ENCODE peak calls at places on chromosomes 12 and 14, in seven cellular contexts. H is mucosa of descending colon; I is CD4-positive, alpha-beta memory T cell; D is heart right ventricle; F is pancreas; R is GM23248; E is small intestine. T is an unnamed sample. For H3K9me3, the result is how much of the 10 kb centered on the place peaks cover.

GRCh38 chr14:31678421-31679249 is 117.4 kb downstream of the NUBPL start:
- DNase-seq in I (no peak), F (no peak), R (no peak), E (no peak), D (no peak), H (no peak), T (no peak)

GRCh38 chr12:109163150-109163549 is 46.8 kb downstream of the ACACB start:
- DNase-seq in D (no peak), H (no peak), R (no peak), I (no peak), E (no peak), F (no peak), T (no peak)

GRCh38 chr12:106739815-106740552 is 34.5 kb upstream of the RIC8B start:
- DNase-seq in D (no peak), F (no peak), I (no peak), H (no peak), R (peak), E (no peak), T (no peak)

GRCh38 chr12:77786675-77787074 is 44.0 kb upstream of the NAV3 start:
- DNase-seq in E (no peak), R (no peak), I (no peak), F (no peak), H (no peak), D (no peak), T (no peak)

GRCh38 chr14:104284636-104285482 is 146.5 kb downstream of the KIF26A start:
- DNase-seq in E (no peak), H (peak), F (no peak), R (no peak), I (no peak), D (no peak), T (no peak)

GRCh38 chr14:61472025-61472672 is 150.8 kb downstream of the PRKCH start:
- DNase-seq in H (no peak), F (no peak), E (no peak), I (peak), R (peak), D (peak), T (no peak)

GRCh38 chr12:95733156-95733825 is 57.3 kb downstream of the NTN4 start:
- DNase-seq in E (no peak), H (no peak), F (no peak), I (no peak), R (peak), D (no peak), T (peak)

GRCh38 chr12:11576104-11576503 is 73.4 kb upstream of the ETV6 start:
- DNase-seq in D (no peak), I (no peak), H (no peak), F (no peak), R (peak), E (no peak), T (peak)

GRCh38 chr14:96653597-96653996 is 143.6 kb upstream of the VRK1 start:
- DNase-seq in R (no peak), I (no peak), F (no peak), H (no peak), D (no peak), E (no peak), T (no peak)

GRCh38 chr12:107134558-107134957 is 41.2 kb upstream of the CRY1 start:
- DNase-seq in I (peak), E (no peak), H (no peak), F (peak), R (peak), D (no peak), T (peak)

GRCh38 chr12:57160741-57161140 is 13.3 kb upstream of the LRP1-AS start:
- DNase-seq in H (no peak), E (no peak), F (no peak), R (no peak), I (no peak), D (no peak), T (no peak)

GRCh38 chr12:117023998-117024960 is 74.9 kb downstream of the TESC start:
- DNase-seq in E (no peak), D (no peak), R (no peak), H (no peak), I (no peak), F (no peak), T (no peak)

GRCh38 chr14:87615822-87616679 is 376.9 kb downstream of the GALC start:
- DNase-seq in R (peak), H (peak), D (peak), F (peak), E (peak), I (no peak), T (peak)

GRCh38 chr14:95759952-95760351 is 46.0 kb upstream of the TCL1A start:
- DNase-seq in D (no peak), F (no peak), H (no peak), E (no peak), R (peak), I (no peak), T (no peak)

GRCh38 chr12:57606821-57607220 is 2.2 kb downstream of the DTX3 start:
- DNase-seq in H (no peak), R (no peak), D (no peak), E (no peak), I (no peak), F (no peak), T (no peak)

GRCh38 chr14:77979666-77980351 is 179.9 kb downstream of the ADCK1 start:
- DNase-seq in E (no peak), R (no peak), H (no peak), D (no peak), I (no peak), F (no peak), T (peak)

GRCh38 chr12:51083140-51083833 is at the start of gene CSRNP2:
- DNase-seq in R (peak), I (peak), F (peak), E (peak), D (peak), H (peak), T (peak)

GRCh38 chr12:39375206-39375808 is 67.6 kb downstream of the KIF21A start:
- DNase-seq in E (no peak), F (no peak), H (no peak), D (no peak), I (no peak), R (no peak), T (peak)

GRCh38 chr12:109393437-109394345 is 46.0 kb downstream of the MYO1H start:
- DNase-seq in D (peak), H (no peak), E (peak), I (peak), R (peak), F (peak), T (peak)

GRCh38 chr12:5088586-5089264 is 45.0 kb downstream of the KCNA5 start:
- DNase-seq in I (no peak), H (no peak), E (no peak), R (peak), D (no peak), F (no peak), T (no peak)

GRCh38 chr12:91210577-91210976 is 28.0 kb upstream of the DCN start:
- DNase-seq in I (no peak), H (no peak), E (no peak), R (no peak), D (peak), F (no peak), T (no peak)

GRCh38 chr14:89432226-89432625 is 15.2 kb upstream of the FOXN3 start:
- DNase-seq in F (no peak), I (no peak), D (no peak), H (no peak), R (no peak), E (no peak), T (no peak)

GRCh38 chr12:109540526-109541411 is 32.5 kb downstream of the MMAB start:
- DNase-seq in H (no peak), F (no peak), R (no peak), D (no peak), I (no peak), E (no peak), T (no peak)

GRCh38 chr12:110689002-110689600 is at the start of gene HVCN1:
- DNase-seq in H (peak), I (peak), F (peak), D (peak), R (peak), E (no peak), T (peak)

GRCh38 chr12:121784460-121784859 is 9.0 kb downstream of the RHOF start:
- DNase-seq in F (no peak), I (no peak), D (no peak), E (no peak), H (no peak), R (peak), T (no peak)

GRCh38 chr14:95290769-95291440 is 28.8 kb downstream of the CLMN start:
- DNase-seq in D (peak), I (no peak), H (peak), F (peak), E (peak), R (no peak), T (peak)

GRCh38 chr12:52903285-52903854 is 1.5 kb downstream of the KRT8 start:
- DNase-seq in F (peak), D (peak), I (peak), R (peak), H (peak), E (no peak), T (peak)

GRCh38 chr12:120677765-120678473 is 9.0 kb upstream of the MLEC start:
- DNase-seq in H (no peak), E (peak), R (peak), D (peak), F (no peak), I (no peak), T (peak)

GRCh38 chr12:91127751-91128150 is 16.5 kb upstream of the LUM start:
- DNase-seq in E (peak), D (no peak), H (no peak), I (no peak), F (no peak), R (peak), T (no peak)

GRCh38 chr14:40682131-40682913 is 924.4 kb upstream of the LRFN5 start:
- DNase-seq in D (no peak), R (no peak), H (no peak), I (no peak), F (no peak), E (no peak), T (no peak)

DNA sequence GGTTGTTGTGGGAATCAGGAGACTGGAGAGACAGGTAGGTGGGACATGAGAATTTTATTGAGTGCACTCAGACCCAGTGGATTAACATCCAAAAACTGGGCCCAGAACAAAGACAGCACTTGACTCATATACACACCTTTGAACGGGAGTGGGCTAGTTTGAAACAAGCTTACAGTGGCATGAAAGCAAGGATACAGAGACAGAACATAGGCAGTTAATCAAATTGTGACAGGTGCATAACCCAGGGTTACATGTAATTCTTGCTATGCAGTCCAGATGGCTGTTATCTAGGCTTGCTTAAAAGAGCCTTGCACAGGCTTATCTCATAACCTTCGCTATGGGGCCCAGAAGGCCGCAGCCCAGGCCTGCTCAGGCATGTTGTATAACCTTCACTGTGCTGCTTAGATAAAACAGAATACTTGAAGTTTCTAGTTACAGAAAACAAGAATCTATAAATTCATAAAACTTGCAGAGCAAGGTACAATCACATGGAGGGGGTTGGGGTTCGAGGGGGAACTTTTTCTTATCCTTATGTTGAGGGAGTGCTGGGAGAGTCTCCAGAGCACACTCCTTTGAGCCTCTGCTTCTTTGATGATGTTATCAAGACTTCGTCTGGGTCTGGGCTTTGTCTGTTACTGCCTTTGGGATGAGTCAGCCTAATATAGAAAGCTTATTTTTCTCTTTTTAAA is 81.7 kb downstream of the TNFAIP2 start:
- DNase-seq in H (no peak), I (no peak), R (peak), D (no peak), F (no peak), E (no peak), T (no peak)
- H3K9me3 ChIP-seq in H (under half), I (under half), R (under half), D (under half), F (under half), E (under half), T (under half)

GRCh38 chr14:42556551-42556950 is 949.9 kb downstream of the LRFN5 start:
- DNase-seq in E (no peak), R (no peak), D (no peak), F (no peak), I (no peak), H (no peak), T (no peak)
- H3K9me3 ChIP-seq in E (under half), R (under half), D (under half), F (under half), I (under half), H (under half), T (under half)

GRCh38 chr12:46857486-46857885 is 31.7 kb upstream of the SLC38A4 start:
- DNase-seq in D (no peak), E (no peak), R (no peak), F (no peak), H (no peak), I (no peak), T (no peak)
- H3K9me3 ChIP-seq in D (under half), E (under half), R (under half), F (under half), H (under half), I (under half), T (under half)

DNA sequence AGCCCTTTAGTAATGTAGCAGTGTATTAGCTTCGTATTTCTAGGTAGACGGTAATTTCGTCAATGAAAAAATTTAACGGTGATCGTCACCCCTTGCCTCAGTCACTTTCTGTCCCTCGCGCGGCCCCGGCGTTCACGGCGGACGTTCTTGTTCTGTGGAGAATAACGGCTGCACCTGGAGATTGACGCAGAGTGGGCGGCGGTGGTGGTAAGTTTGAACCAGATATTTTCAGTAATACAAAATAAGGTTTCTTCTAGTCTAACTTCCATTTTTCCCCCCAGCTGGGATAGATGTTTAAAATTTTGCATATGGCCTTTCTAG is 341 bp downstream of the ZNF10 start:
- DNase-seq in E (no peak), R (peak), D (peak), F (no peak), H (peak), I (no peak), T (no peak)
- H3K9me3 ChIP-seq in E (under half), R (under half), D (under half), F (under half), H (half or more), I (under half), T (half or more)